ENCODE peak calls at places on chromosomes 11 and 22, in six cellular contexts. One of them, this sample, is unnamed.

GRCh38 chr11:47768090-47768620 is 1.0 kb upstream of the FNBP4 start:
- DNase-seq in pancreas: peak; percentile 60
- DNase-seq in A549: peak; percentile 82
- DNase-seq in HFF-Myc: peak; percentile 60
- DNase-seq in progenitor cell of endocrine pancreas: no peak
- DNase-seq in H1: no peak
- DNase-seq in this sample: peak; percentile 65

GRCh38 chr11:1148752-1149180 is 9.0 kb upstream of the MUC5AC start:
- DNase-seq in H1: no peak
- DNase-seq in pancreas: peak; percentile 39
- DNase-seq in progenitor cell of endocrine pancreas: peak; percentile 7
- DNase-seq in HFF-Myc: no peak
- DNase-seq in A549: no peak
- DNase-seq in this sample: peak; percentile 38

GRCh38 chr22:41555325-41555724 is 5.5 kb upstream of the CSDC2 start:
- DNase-seq in H1: no peak
- DNase-seq in HFF-Myc: no peak
- DNase-seq in pancreas: no peak
- DNase-seq in A549: no peak
- DNase-seq in progenitor cell of endocrine pancreas: no peak
- DNase-seq in this sample: no peak

GRCh38 chr11:132646890-132647289 is 885.4 kb downstream of the OPCML start:
- DNase-seq in H1: no peak
- DNase-seq in HFF-Myc: no peak
- DNase-seq in progenitor cell of endocrine pancreas: no peak
- DNase-seq in pancreas: no peak
- DNase-seq in A549: no peak
- DNase-seq in this sample: no peak

GRCh38 chr11:19779740-19780139 is 67.1 kb downstream of the NAV2 start:
- DNase-seq in H1: no peak
- DNase-seq in pancreas: no peak
- DNase-seq in progenitor cell of endocrine pancreas: no peak
- DNase-seq in A549: no peak
- DNase-seq in HFF-Myc: no peak
- DNase-seq in this sample: no peak

GRCh38 chr11:10208045-10208674 is 85.9 kb downstream of the SBF2 start:
- DNase-seq in H1: no peak
- DNase-seq in progenitor cell of endocrine pancreas: no peak
- DNase-seq in pancreas: no peak
- DNase-seq in HFF-Myc: peak; percentile 44
- DNase-seq in A549: peak; percentile 58
- DNase-seq in this sample: no peak

GRCh38 chr11:40716344-40717178 is 742.9 kb downstream of the LRRC4C start:
- DNase-seq in HFF-Myc: no peak
- DNase-seq in progenitor cell of endocrine pancreas: no peak
- DNase-seq in pancreas: no peak
- DNase-seq in A549: no peak
- DNase-seq in H1: no peak
- DNase-seq in this sample: no peak

GRCh38 chr11:44615041-44615513 is 49.6 kb downstream of the CD82 start:
- DNase-seq in H1: no peak
- DNase-seq in pancreas: peak; percentile 51
- DNase-seq in A549: no peak
- DNase-seq in HFF-Myc: no peak
- DNase-seq in progenitor cell of endocrine pancreas: no peak
- DNase-seq in this sample: no peak

GRCh38 chr11:37905707-37906417 is 1307.8 kb upstream of the RAG2 start:
- DNase-seq in A549: no peak
- DNase-seq in progenitor cell of endocrine pancreas: no peak
- DNase-seq in pancreas: peak; percentile 39
- DNase-seq in HFF-Myc: no peak
- DNase-seq in H1: no peak
- DNase-seq in this sample: no peak

GRCh38 chr11:67303132-67303988 is at the start of gene SSH3:
- DNase-seq in HFF-Myc: no peak
- DNase-seq in A549: peak; percentile 74
- DNase-seq in pancreas: peak; percentile 92
- DNase-seq in H1: peak; percentile 46
- DNase-seq in progenitor cell of endocrine pancreas: peak; percentile 45
- DNase-seq in this sample: peak; percentile 56

GRCh38 chr11:33736148-33736809 is at the start of gene CD59:
- DNase-seq in A549: peak; percentile 94
- DNase-seq in pancreas: peak; percentile 99
- DNase-seq in HFF-Myc: no peak
- DNase-seq in progenitor cell of endocrine pancreas: peak; percentile 96
- DNase-seq in H1: peak; percentile 76
- DNase-seq in this sample: peak; percentile 95

GRCh38 chr22:30332551-30332950 is 5.8 kb upstream of the TBC1D10A start:
- DNase-seq in HFF-Myc: no peak
- DNase-seq in progenitor cell of endocrine pancreas: no peak
- DNase-seq in pancreas: no peak
- DNase-seq in A549: no peak
- DNase-seq in H1: no peak
- DNase-seq in this sample: no peak

GRCh38 chr11:62792193-62792575 is 378 bp upstream of the TMEM223 start:
- DNase-seq in progenitor cell of endocrine pancreas: no peak
- DNase-seq in HFF-Myc: no peak
- DNase-seq in H1: no peak
- DNase-seq in pancreas: no peak
- DNase-seq in A549: no peak
- DNase-seq in this sample: no peak

GRCh38 chr11:68414457-68415221 is 45.9 kb upstream of the PPP6R3 start:
- DNase-seq in progenitor cell of endocrine pancreas: no peak
- DNase-seq in H1: no peak
- DNase-seq in A549: no peak
- DNase-seq in pancreas: no peak
- DNase-seq in HFF-Myc: no peak
- DNase-seq in this sample: no peak

GRCh38 chr22:26462971-26463661 is 20.5 kb downstream of the HPS4 start:
- DNase-seq in progenitor cell of endocrine pancreas: no peak
- DNase-seq in pancreas: no peak
- DNase-seq in H1: no peak
- DNase-seq in HFF-Myc: no peak
- DNase-seq in A549: no peak
- DNase-seq in this sample: no peak

GRCh38 chr11:33774356-33775063 is at the start of gene FBXO3:
- DNase-seq in HFF-Myc: peak; percentile 35
- DNase-seq in pancreas: peak; percentile 91
- DNase-seq in A549: peak; percentile 79
- DNase-seq in H1: peak; percentile 58
- DNase-seq in progenitor cell of endocrine pancreas: peak; percentile 84
- DNase-seq in this sample: peak; percentile 86

GRCh38 chr11:80727315-80727714 is 1286.5 kb upstream of the TENM4 start:
- DNase-seq in A549: no peak
- DNase-seq in pancreas: no peak
- DNase-seq in H1: peak; percentile 13
- DNase-seq in HFF-Myc: no peak
- DNase-seq in progenitor cell of endocrine pancreas: no peak
- DNase-seq in this sample: no peak

GRCh38 chr11:70229737-70230136 is 26.6 kb downstream of the FADD start:
- DNase-seq in pancreas: no peak
- DNase-seq in HFF-Myc: no peak
- DNase-seq in A549: no peak
- DNase-seq in progenitor cell of endocrine pancreas: no peak
- DNase-seq in H1: no peak
- DNase-seq in this sample: no peak

DNA sequence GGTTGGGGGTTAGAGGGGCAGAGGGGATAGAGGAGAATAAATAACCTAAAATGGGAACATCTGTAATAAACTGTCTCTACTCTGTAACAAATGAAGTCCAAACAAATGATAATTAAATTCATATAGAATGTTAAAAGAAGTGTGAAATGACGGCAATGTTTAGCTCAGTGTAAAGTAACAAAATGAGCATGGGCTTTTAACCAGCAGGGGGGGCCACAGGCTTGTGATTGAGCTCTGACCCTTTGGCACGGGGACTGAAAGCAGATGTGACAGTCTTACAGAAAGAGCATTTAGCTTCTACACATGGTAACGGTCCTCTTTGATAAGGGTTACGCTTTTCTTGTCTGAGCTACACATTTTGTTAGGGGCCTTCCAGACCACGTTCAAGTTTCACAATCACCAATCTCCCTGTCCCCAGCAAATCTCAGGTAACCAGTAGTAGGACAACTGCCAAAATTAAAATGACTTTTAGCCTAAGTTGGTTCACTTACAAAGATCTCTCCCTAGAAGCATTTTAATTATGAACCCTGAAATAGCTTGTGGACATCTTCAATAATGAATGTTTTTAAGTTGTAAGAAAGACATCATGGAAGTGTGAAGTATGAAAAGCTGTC is 262.5 kb downstream of the DCDC1 start:
- DNase-seq in A549: peak; percentile 65
- DNase-seq in progenitor cell of endocrine pancreas: peak; percentile 56
- DNase-seq in H1: peak; percentile 36
- DNase-seq in HFF-Myc: no peak
- DNase-seq in pancreas: peak; percentile 70
- DNase-seq in this sample: no peak
- TF ChIP-seq CTCF in A549: peak; percentile 79
- TF ChIP-seq CTCF in progenitor cell of endocrine pancreas: peak; percentile 96
- TF ChIP-seq CTCF in H1: peak; percentile 84
- TF ChIP-seq CTCF in HFF-Myc: peak; percentile 33
- TF ChIP-seq CTCF in pancreas: peak; percentile 20
- TF ChIP-seq CTCF in this sample: peak; percentile 39

DNA sequence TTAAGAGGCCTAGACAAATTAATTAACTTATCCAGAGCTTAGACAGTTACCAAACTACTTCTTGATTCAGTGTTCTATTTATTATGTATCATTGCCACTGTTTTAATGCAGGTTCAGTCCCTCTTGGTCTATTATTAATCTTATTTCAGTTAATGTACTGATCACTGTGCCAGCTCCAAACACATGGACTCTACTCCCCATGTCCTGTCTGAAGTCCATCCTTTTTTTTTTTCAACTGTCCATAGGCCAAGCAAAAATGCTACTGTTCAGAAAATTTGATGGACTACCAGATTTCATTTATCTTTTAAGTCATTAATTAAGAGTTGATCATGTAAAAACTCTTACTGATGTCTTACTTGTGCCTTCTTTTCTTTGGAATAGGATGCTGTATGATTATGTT is 11.9 kb downstream of the POLD3 start:
- DNase-seq in pancreas: no peak
- DNase-seq in HFF-Myc: no peak
- DNase-seq in H1: no peak
- DNase-seq in progenitor cell of endocrine pancreas: no peak
- DNase-seq in A549: no peak
- DNase-seq in this sample: no peak
- TF ChIP-seq CTCF in pancreas: no peak
- TF ChIP-seq CTCF in HFF-Myc: no peak
- TF ChIP-seq CTCF in H1: no peak
- TF ChIP-seq CTCF in progenitor cell of endocrine pancreas: no peak
- TF ChIP-seq CTCF in A549: no peak
- TF ChIP-seq CTCF in this sample: no peak

GRCh38 chr11:61581931-61582330 is 1.1 kb upstream of the SYT7 start:
- DNase-seq in pancreas: no peak
- DNase-seq in A549: no peak
- DNase-seq in HFF-Myc: no peak
- DNase-seq in progenitor cell of endocrine pancreas: no peak
- DNase-seq in H1: no peak
- DNase-seq in this sample: no peak

GRCh38 chr11:61579398-61580291 is 1.2 kb downstream of the SYT7 start:
- DNase-seq in A549: no peak
- DNase-seq in pancreas: no peak
- DNase-seq in progenitor cell of endocrine pancreas: no peak
- DNase-seq in H1: no peak
- DNase-seq in HFF-Myc: no peak
- DNase-seq in this sample: no peak

GRCh38 chr11:61581030-61581928 is at the start of gene SYT7:
- DNase-seq in HFF-Myc: peak; percentile 91
- DNase-seq in progenitor cell of endocrine pancreas: peak; percentile 99
- DNase-seq in H1: peak; percentile 89
- DNase-seq in A549: peak; percentile 97
- DNase-seq in pancreas: peak; percentile 97
- DNase-seq in this sample: peak; percentile 98

GRCh38 chr11:61578819-61579218 is 2.1 kb downstream of the SYT7 start:
- DNase-seq in pancreas: no peak
- DNase-seq in A549: no peak
- DNase-seq in progenitor cell of endocrine pancreas: no peak
- DNase-seq in H1: no peak
- DNase-seq in HFF-Myc: no peak
- DNase-seq in this sample: no peak

GRCh38 chr11:61580292-61580888 is 486 bp downstream of the SYT7 start:
- DNase-seq in H1: no peak
- DNase-seq in pancreas: peak; percentile 77
- DNase-seq in progenitor cell of endocrine pancreas: no peak
- DNase-seq in HFF-Myc: no peak
- DNase-seq in A549: no peak
- DNase-seq in this sample: no peak
- TF ChIP-seq CTCF in H1: peak; percentile 29
- TF ChIP-seq CTCF in pancreas: no peak
- TF ChIP-seq CTCF in progenitor cell of endocrine pancreas: peak; percentile 28
- TF ChIP-seq CTCF in HFF-Myc: no peak
- TF ChIP-seq CTCF in A549: no peak
- TF ChIP-seq CTCF in this sample: no peak

GRCh38 chr22:20116951-20117645 is at the start of gene TRMT2A:
- DNase-seq in H1: peak; percentile 92
- DNase-seq in progenitor cell of endocrine pancreas: peak; percentile 97
- DNase-seq in HFF-Myc: peak; percentile 91
- DNase-seq in A549: peak; percentile 98
- DNase-seq in pancreas: peak; percentile 99
- DNase-seq in this sample: peak; percentile 97
- TF ChIP-seq CTCF in H1: peak; percentile 23
- TF ChIP-seq CTCF in progenitor cell of endocrine pancreas: peak; percentile 14
- TF ChIP-seq CTCF in HFF-Myc: no peak
- TF ChIP-seq CTCF in A549: no peak
- TF ChIP-seq CTCF in pancreas: no peak
- TF ChIP-seq CTCF in this sample: no peak

GRCh38 chr22:37634505-37635002 is 4.9 kb upstream of the SH3BP1 start:
- DNase-seq in pancreas: no peak
- DNase-seq in progenitor cell of endocrine pancreas: no peak
- DNase-seq in H1: no peak
- DNase-seq in A549: no peak
- DNase-seq in HFF-Myc: no peak
- DNase-seq in this sample: no peak
- TF ChIP-seq CTCF in pancreas: no peak
- TF ChIP-seq CTCF in progenitor cell of endocrine pancreas: no peak
- TF ChIP-seq CTCF in H1: peak; percentile 37
- TF ChIP-seq CTCF in A549: no peak
- TF ChIP-seq CTCF in HFF-Myc: peak; percentile 10
- TF ChIP-seq CTCF in this sample: no peak

DNA sequence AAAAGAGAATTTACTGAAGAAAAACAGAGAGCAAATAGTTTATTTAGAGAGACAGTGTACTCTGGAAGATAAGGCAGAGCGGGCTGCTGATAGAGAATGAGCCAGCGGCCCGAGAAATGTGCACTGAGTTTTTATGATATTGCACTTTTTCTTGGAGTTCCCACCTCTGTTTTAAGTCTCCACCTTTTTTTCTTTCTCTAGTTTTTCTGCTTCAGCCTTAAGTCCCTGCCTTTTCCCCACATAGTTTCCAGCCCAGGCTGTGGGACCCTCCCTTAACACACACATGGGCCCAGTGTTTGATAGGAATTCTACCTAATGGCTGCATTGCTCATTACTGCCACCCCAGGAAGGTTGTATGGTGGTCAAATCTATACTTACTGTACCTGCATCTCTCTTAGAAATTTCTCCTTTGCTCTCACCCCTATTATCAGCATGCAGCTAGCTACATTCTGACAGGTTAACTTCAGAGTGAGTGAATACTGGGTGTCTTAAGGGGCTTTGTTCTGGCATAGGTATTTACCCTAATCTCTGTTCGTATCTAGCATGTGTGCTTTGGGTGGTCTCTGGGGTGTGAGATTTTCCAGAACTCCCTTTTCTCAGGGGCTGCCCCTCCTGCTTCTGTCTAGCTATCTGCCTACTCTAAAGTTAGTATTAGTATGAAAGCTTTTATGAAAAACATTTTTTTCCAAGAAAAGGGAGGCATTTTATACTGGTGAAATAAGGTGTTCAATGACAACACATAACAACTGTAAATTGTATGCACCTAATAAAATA is 127.3 kb upstream of the TOP3B start:
- DNase-seq in progenitor cell of endocrine pancreas: no peak
- DNase-seq in pancreas: no peak
- DNase-seq in H1: no peak
- DNase-seq in HFF-Myc: no peak
- DNase-seq in A549: no peak
- DNase-seq in this sample: no peak
- TF ChIP-seq CTCF in progenitor cell of endocrine pancreas: peak; percentile 55
- TF ChIP-seq CTCF in pancreas: no peak
- TF ChIP-seq CTCF in H1: peak; percentile 35
- TF ChIP-seq CTCF in HFF-Myc: no peak
- TF ChIP-seq CTCF in A549: peak; percentile 10
- TF ChIP-seq CTCF in this sample: no peak